ENCODE peak calls at places on chromosome 2, in five cellular contexts. B is type B pancreatic cell, K is BJ, Q is cardiac muscle cell, Y is kidney epithelial cell. F is an unnamed sample.

GRCh38 chr2:50111067-50111466 is 920.9 kb downstream of the NRXN1 start:
- DNase-seq in Y (no peak), B (no peak), K (no peak), Q (peak; percentile 23), F (no peak)

GRCh38 chr2:234802071-234802844 is 149.6 kb upstream of the SH3BP4 start:
- DNase-seq in B (no peak), K (no peak), Q (no peak), Y (no peak), F (no peak)

GRCh38 chr2:241314181-241314932 is 1.1 kb downstream of the HDLBP start:
- DNase-seq in Q (no peak), Y (no peak), K (no peak), B (no peak), F (no peak)

GRCh38 chr2:222196159-222196558 is 102.6 kb downstream of the PAX3 start:
- DNase-seq in B (no peak), K (no peak), Y (no peak), Q (no peak), F (no peak)

GRCh38 chr2:77018219-77018618 is 504.0 kb downstream of the LRRTM4 start:
- DNase-seq in B (no peak), Y (no peak), Q (no peak), K (no peak), F (no peak)

GRCh38 chr2:59654753-59655152 is 898.7 kb downstream of the BCL11A start:
- DNase-seq in Y (no peak), K (no peak), B (no peak), Q (no peak), F (peak; percentile 23)

GRCh38 chr2:88810017-88810416 is 118.5 kb downstream of the RPIA start:
- DNase-seq in Y (no peak), K (no peak), B (no peak), Q (no peak), F (no peak)

GRCh38 chr2:169716229-169716886 is 17.3 kb upstream of the KLHL23 start:
- DNase-seq in Y (no peak), Q (no peak), B (no peak), K (peak; percentile 15), F (no peak)

GRCh38 chr2:204357175-204357695 is 188.0 kb upstream of the PARD3B start:
- DNase-seq in Q (no peak), Y (peak; percentile 14), B (no peak), K (no peak), F (no peak)

GRCh38 chr2:173963323-173963816 is 1.8 kb downstream of the SP3 start:
- DNase-seq in B (no peak), K (no peak), Y (no peak), Q (peak; percentile 69), F (peak; percentile 68)

DNA sequence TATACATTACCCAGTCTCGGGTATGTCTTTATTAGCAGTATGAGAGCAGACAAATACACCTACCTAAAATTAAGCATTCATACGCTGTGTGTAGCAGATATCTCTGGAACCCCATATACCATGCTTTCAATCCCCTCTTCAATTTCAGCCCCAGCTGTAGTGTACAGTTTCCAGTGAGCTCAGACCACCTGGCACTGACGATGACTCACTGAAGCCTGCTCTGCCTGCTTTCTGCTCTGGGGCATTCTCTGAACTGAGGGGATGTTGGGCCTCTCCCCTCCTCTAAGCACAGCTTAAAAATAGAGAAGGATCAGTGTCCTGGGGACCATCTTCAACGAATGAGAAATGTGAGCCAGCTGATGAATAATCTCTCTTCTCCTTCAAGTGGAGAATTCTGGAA is 8.7 kb upstream of the CCL20 start:
- DNase-seq in K (no peak), Y (no peak), Q (no peak), B (no peak), F (no peak)
- TF ChIP-seq CTCF in K (no peak), Y (no peak), Q (no peak), B (no peak), F (no peak)

DNA sequence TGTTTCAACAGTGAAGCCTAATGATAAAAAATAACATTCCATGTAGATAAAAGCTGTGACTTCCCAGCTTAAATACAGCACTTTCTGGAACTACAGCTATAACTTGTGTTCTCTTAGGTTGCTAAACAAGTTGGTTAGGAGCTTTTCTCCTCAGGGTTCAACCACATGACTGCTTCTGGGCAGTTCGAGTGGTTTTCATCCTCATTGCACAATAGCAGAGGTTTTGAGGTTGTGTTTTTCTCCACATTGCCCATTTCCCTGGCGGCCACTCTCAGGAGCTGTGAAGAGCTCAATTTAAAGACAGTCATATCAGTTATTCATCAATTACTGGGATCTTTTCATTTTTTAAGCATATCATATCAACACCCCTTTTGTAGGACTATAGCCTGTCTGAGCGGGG is 102.2 kb upstream of the CYP1B1 start:
- DNase-seq in Q (no peak), B (no peak), K (no peak), Y (no peak), F (peak; percentile 37)
- TF ChIP-seq CTCF in Q (peak; percentile 16), B (no peak), K (no peak), Y (no peak), F (no peak)

GRCh38 chr2:118148809-118149208 is 60.5 kb downstream of the INSIG2 start:
- DNase-seq in Y (no peak), B (no peak), Q (no peak), K (no peak), F (no peak)
- TF ChIP-seq CTCF in Y (peak; percentile 8), B (no peak), Q (no peak), K (peak; percentile 32), F (no peak)

GRCh38 chr2:128306081-128306930 is 12.4 kb downstream of the HS6ST1 start:
- DNase-seq in Y (peak; percentile 83), Q (peak; percentile 27), K (peak; percentile 92), B (no peak), F (no peak)
- TF ChIP-seq CTCF in Y (peak; percentile 60), Q (peak; percentile 38), K (peak; percentile 73), B (peak; percentile 52), F (no peak)

GRCh38 chr2:64615844-64616536 is 37.7 kb downstream of the SERTAD2 start:
- DNase-seq in B (no peak), K (no peak), Q (no peak), Y (no peak), F (no peak)
- TF ChIP-seq CTCF in B (no peak), K (no peak), Q (no peak), Y (no peak), F (no peak)

DNA sequence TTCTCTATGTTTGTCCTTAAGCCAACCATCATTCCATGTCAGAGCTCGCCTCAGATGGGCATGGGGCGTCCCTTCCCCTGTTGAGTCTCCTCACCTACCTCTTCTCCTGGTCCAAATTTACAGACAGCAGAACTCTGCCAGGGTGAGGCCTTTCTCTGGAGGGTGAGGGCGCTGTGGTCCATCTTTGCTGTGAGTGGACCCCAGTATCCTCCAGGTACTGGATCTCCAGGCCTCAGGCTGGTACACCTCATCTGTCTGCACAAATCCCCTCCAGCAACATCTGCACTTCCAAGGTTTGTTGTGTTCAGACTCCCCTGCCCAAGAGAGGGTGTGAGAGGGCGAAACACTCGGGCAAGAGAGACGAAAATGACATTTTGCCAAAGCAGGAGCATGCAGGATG is 63.9 kb upstream of the EDAR start:
- DNase-seq in B (no peak), K (no peak), Y (no peak), Q (no peak), F (no peak)
- TF ChIP-seq CTCF in B (no peak), K (no peak), Y (no peak), Q (no peak), F (no peak)